ENCODE peak calls at places on chromosomes 3 and 15, in four cellular contexts. M is iPS-NIHi11, X is EL, O is H4. D is an unnamed sample.

GRCh38 chr3:52703356-52703755 is 2.2 kb downstream of the GLT8D1 start:
- DNase-seq in M (no peak), X (no peak), O (no peak), D (no peak)

GRCh38 chr15:50476143-50476542 is 51.9 kb downstream of the USP8 start:
- DNase-seq in O (no peak), X (no peak), M (no peak), D (no peak)

GRCh38 chr3:45551214-45552010 is 43.1 kb upstream of the LIMD1 start:
- DNase-seq in O (peak), X (peak), M (no peak), D (peak)

GRCh38 chr3:15634671-15635661 is 33.4 kb downstream of the BTD start:
- DNase-seq in M (no peak), X (peak), O (no peak), D (no peak)

GRCh38 chr15:59206623-59207183 is at the start of gene LDHAL6B:
- DNase-seq in M (no peak), X (no peak), O (no peak), D (no peak)

GRCh38 chr3:50316657-50317242 is 5.8 kb downstream of the HYAL2 start:
- DNase-seq in M (peak), O (peak), X (no peak), D (no peak)

GRCh38 chr3:13268120-13268519 is 152.0 kb downstream of the NUP210 start:
- DNase-seq in M (no peak), X (no peak), O (no peak), D (no peak)

GRCh38 chr3:127157181-127157828 is 35.6 kb upstream of the PRR23E start:
- DNase-seq in M (no peak), X (no peak), O (no peak), D (peak)

GRCh38 chr3:105958237-105959000 is 89.6 kb upstream of the CBLB start:
- DNase-seq in O (no peak), M (no peak), X (no peak), D (no peak)

GRCh38 chr15:66751579-66751978 is 49.5 kb downstream of the SMAD6 start:
- DNase-seq in O (no peak), M (no peak), X (no peak), D (no peak)

GRCh38 chr15:60507596-60508424 is 28.9 kb upstream of the ICE2 start:
- DNase-seq in X (peak), M (peak), O (peak), D (no peak)

GRCh38 chr15:72584006-72584405 is 70.5 kb upstream of the GOLGA6B start:
- DNase-seq in M (no peak), X (peak), O (no peak), D (no peak)

GRCh38 chr3:46163551-46163981 is 44.5 kb downstream of the CCR1 start:
- DNase-seq in M (no peak), X (peak), O (peak), D (no peak)

GRCh38 chr15:47750030-47750739 is 32.9 kb downstream of the SEMA6D start:
- DNase-seq in X (peak), M (no peak), O (peak), D (no peak)

GRCh38 chr3:177463863-177464262 is 266.6 kb upstream of the TBL1XR1 start:
- DNase-seq in O (no peak), M (no peak), X (peak), D (no peak)

GRCh38 chr15:61382927-61383326 is 153.8 kb upstream of the RORA start:
- DNase-seq in O (no peak), X (no peak), M (no peak), D (no peak)

GRCh38 chr15:71304681-71305080 is 189.4 kb downstream of the THSD4 start:
- DNase-seq in M (no peak), X (no peak), O (no peak), D (no peak)

GRCh38 chr3:172654470-172654869 is 56.4 kb downstream of the NCEH1 start:
- DNase-seq in O (no peak), M (no peak), X (no peak), D (no peak)

GRCh38 chr3:129855454-129856419 is 37.8 kb downstream of the TMCC1 start:
- DNase-seq in X (peak), O (peak), M (no peak), D (no peak)

GRCh38 chr3:44323341-44323955 is 15.1 kb upstream of the TCAIM start:
- DNase-seq in X (peak), M (peak), O (peak), D (no peak)

GRCh38 chr15:56767315-56767714 is 34.0 kb upstream of the ZNF280D start:
- DNase-seq in O (no peak), M (no peak), X (no peak), D (no peak)

GRCh38 chr3:100455841-100456550 is 36.4 kb upstream of the TMEM45A start:
- DNase-seq in X (no peak), M (no peak), O (no peak), D (no peak)

GRCh38 chr3:31408720-31409119 is 124.0 kb upstream of the STT3B start:
- DNase-seq in X (no peak), O (no peak), M (no peak), D (no peak)